ENCODE peak calls at places on chromosomes 6 and 20, in nine cellular contexts. Y, W, M, Q, S, C, N, U and I are unnamed samples.

GRCh38 chr6:45920819-45921511 is 94.7 kb downstream of the CLIC5 start:
- DNase-seq in Y (no peak), W (no peak), M (no peak), Q (no peak), S (no peak), C (no peak), N (no peak), U (no peak), I (no peak)

GRCh38 chr20:32365560-32365959 is 7.4 kb downstream of the ASXL1 start:
- DNase-seq in Y (no peak), W (no peak), M (no peak), Q (no peak), S (no peak), C (no peak), N (no peak), U (no peak), I (no peak)

GRCh38 chr6:134666174-134666573 is 283.7 kb downstream of the ALDH8A1 start:
- DNase-seq in Y (no peak), W (no peak), M (no peak), Q (no peak), S (no peak), C (no peak), N (no peak), U (no peak), I (no peak)

GRCh38 chr20:50129662-50130345 is 16.9 kb upstream of the UBE2V1 start:
- DNase-seq in Y (no peak), W (no peak), M (no peak), Q (no peak), S (no peak), C (no peak), N (no peak), U (no peak), I (no peak)

GRCh38 chr20:14512856-14513255 is 175.4 kb upstream of the FLRT3 start:
- DNase-seq in Y (no peak), W (peak), M (no peak), Q (no peak), S (no peak), C (no peak), N (no peak), U (no peak), I (no peak)

GRCh38 chr20:20887593-20888272 is 175.3 kb upstream of the RALGAPA2 start:
- DNase-seq in Y (no peak), W (no peak), M (no peak), Q (no peak), S (no peak), C (no peak), N (no peak), U (no peak), I (no peak)

GRCh38 chr20:36308986-36309385 is 2.8 kb downstream of the DLGAP4 start:
- DNase-seq in Y (no peak), W (no peak), M (no peak), Q (peak), S (no peak), C (no peak), N (no peak), U (no peak), I (no peak)

GRCh38 chr6:140966676-140967075 is 1166.0 kb upstream of the GJE1 start:
- DNase-seq in Y (no peak), W (no peak), M (no peak), Q (no peak), S (no peak), C (no peak), N (no peak), U (no peak), I (no peak)

GRCh38 chr20:31617432-31618104 is 12.5 kb downstream of the ID1 start:
- DNase-seq in Y (peak), W (no peak), M (no peak), Q (no peak), S (no peak), C (no peak), N (no peak), U (no peak), I (no peak)

GRCh38 chr20:4661191-4661590 is 60.5 kb upstream of the PRND start:
- DNase-seq in Y (peak), W (no peak), M (no peak), Q (no peak), S (no peak), C (peak), N (no peak), U (no peak), I (no peak)

GRCh38 chr6:36099872-36100483 is 30.3 kb upstream of the MAPK13 start:
- DNase-seq in Y (no peak), W (no peak), M (peak), Q (no peak), S (no peak), C (no peak), N (no peak), U (no peak), I (no peak)

GRCh38 chr6:9732056-9732455 is 682.8 kb downstream of the TFAP2A start:
- DNase-seq in Y (no peak), W (no peak), M (no peak), Q (no peak), S (no peak), C (no peak), N (no peak), U (no peak), I (no peak)

GRCh38 chr20:17958326-17959256 is 10.0 kb downstream of the SNX5 start:
- DNase-seq in Y (no peak), W (peak), M (no peak), Q (no peak), S (no peak), C (no peak), N (no peak), U (no peak), I (no peak)

GRCh38 chr20:9600562-9600961 is 86.2 kb downstream of the LAMP5 start:
- DNase-seq in Y (no peak), W (no peak), M (no peak), Q (no peak), S (no peak), C (no peak), N (no peak), U (no peak), I (no peak)

GRCh38 chr6:23302499-23302898 is 733.1 kb downstream of the HDGFL1 start:
- DNase-seq in Y (no peak), W (no peak), M (no peak), Q (no peak), S (no peak), C (no peak), N (no peak), U (no peak), I (no peak)

GRCh38 chr6:83430606-83431544 is at the start of gene ME1:
- DNase-seq in Y (peak), W (peak), M (peak), Q (peak), S (peak), C (peak), N (peak), U (peak), I (peak)

GRCh38 chr20:12638633-12639360 is 370.0 kb upstream of the SPTLC3 start:
- DNase-seq in Y (no peak), W (no peak), M (no peak), Q (no peak), S (no peak), C (no peak), N (no peak), U (no peak), I (no peak)

GRCh38 chr20:6008254-6008653 is 45.6 kb downstream of the LRRN4 start:
- DNase-seq in Y (peak), W (peak), M (peak), Q (no peak), S (no peak), C (peak), N (peak), U (peak), I (peak)

GRCh38 chr6:8087870-8088269 is 14.5 kb downstream of the EEF1E1 start:
- DNase-seq in Y (no peak), W (no peak), M (no peak), Q (no peak), S (no peak), C (no peak), N (no peak), U (no peak), I (no peak)

GRCh38 chr20:43571310-43571709 is 12.5 kb downstream of the SGK2 start:
- DNase-seq in Y (no peak), W (no peak), M (no peak), Q (no peak), S (no peak), C (no peak), N (no peak), U (no peak), I (no peak)

GRCh38 chr6:26553264-26553738 is 15.1 kb downstream of the HMGN4 start:
- DNase-seq in Y (peak), W (peak), M (peak), Q (peak), S (peak), C (peak), N (peak), U (peak), I (peak)

GRCh38 chr6:126886106-126886505 is 232.4 kb upstream of the RSPO3 start:
- DNase-seq in Y (no peak), W (no peak), M (peak), Q (no peak), S (no peak), C (no peak), N (no peak), U (no peak), I (peak)

GRCh38 chr6:168047841-168048723 is 30.9 kb downstream of the FRMD1 start:
- DNase-seq in Y (no peak), W (no peak), M (no peak), Q (no peak), S (no peak), C (no peak), N (no peak), U (no peak), I (no peak)

GRCh38 chr20:24698189-24698588 is 228.8 kb downstream of the SYNDIG1 start:
- DNase-seq in Y (no peak), W (no peak), M (no peak), Q (peak), S (no peak), C (no peak), N (no peak), U (no peak), I (no peak)

GRCh38 chr6:42137192-42137753 is 5.1 kb downstream of the C6orf132 start:
- DNase-seq in Y (no peak), W (peak), M (no peak), Q (no peak), S (no peak), C (peak), N (no peak), U (no peak), I (no peak)

GRCh38 chr6:11271228-11271627 is 38.8 kb upstream of the NEDD9 start:
- DNase-seq in Y (no peak), W (no peak), M (no peak), Q (no peak), S (no peak), C (no peak), N (no peak), U (peak), I (no peak)

GRCh38 chr6:30770592-30770991 is 26.2 kb upstream of the IER3 start:
- DNase-seq in Y (no peak), W (no peak), M (no peak), Q (no peak), S (no peak), C (no peak), N (no peak), U (no peak), I (no peak)

GRCh38 chr20:38754924-38755323 is 6.7 kb downstream of the ACTR5 start:
- DNase-seq in Y (no peak), W (no peak), M (no peak), Q (no peak), S (no peak), C (no peak), N (no peak), U (no peak), I (no peak)

GRCh38 chr20:51014797-51015722 is 7.8 kb downstream of the KCNG1 start:
- DNase-seq in Y (peak), W (peak), M (peak), Q (no peak), S (no peak), C (peak), N (peak), U (no peak), I (peak)

GRCh38 chr6:163148781-163149534 is 265.6 kb upstream of the QKI start:
- DNase-seq in Y (no peak), W (no peak), M (no peak), Q (no peak), S (no peak), C (no peak), N (no peak), U (no peak), I (no peak)

GRCh38 chr6:1767481-1768246 is 157.9 kb downstream of the FOXC1 start:
- DNase-seq in Y (no peak), W (peak), M (peak), Q (no peak), S (peak), C (no peak), N (no peak), U (peak), I (peak)

GRCh38 chr6:3908223-3908622 is 59.0 kb downstream of the FAM50B start:
- DNase-seq in Y (no peak), W (no peak), M (no peak), Q (no peak), S (no peak), C (peak), N (no peak), U (no peak), I (no peak)

GRCh38 chr6:169701218-169701952 is 444 bp downstream of the WDR27 start:
- DNase-seq in Y (no peak), W (no peak), M (no peak), Q (no peak), S (no peak), C (no peak), N (no peak), U (no peak), I (no peak)

GRCh38 chr20:43092689-43093088 is 97.0 kb downstream of the PTPRT start:
- DNase-seq in Y (no peak), W (no peak), M (no peak), Q (no peak), S (no peak), C (no peak), N (no peak), U (no peak), I (no peak)

GRCh38 chr6:69416739-69417138 is 380.1 kb downstream of the LMBRD1 start:
- DNase-seq in Y (no peak), W (no peak), M (peak), Q (no peak), S (no peak), C (no peak), N (peak), U (no peak), I (peak)

GRCh38 chr6:141475269-141475668 is 657.5 kb upstream of the GJE1 start:
- DNase-seq in Y (no peak), W (no peak), M (no peak), Q (no peak), S (no peak), C (no peak), N (no peak), U (no peak), I (no peak)

GRCh38 chr6:137745321-137745720 is 121.7 kb upstream of the TNFAIP3 start:
- DNase-seq in Y (no peak), W (no peak), M (no peak), Q (no peak), S (no peak), C (no peak), N (no peak), U (no peak), I (peak)

GRCh38 chr6:156933201-156934053 is 156.2 kb downstream of the ARID1B start:
- DNase-seq in Y (peak), W (peak), M (no peak), Q (peak), S (no peak), C (peak), N (peak), U (no peak), I (no peak)
- TF ChIP-seq CTCF in Y (no peak), W (no peak), M (no peak), Q (no peak), S (peak), C (no peak), N (no peak), U (no peak), I (no peak)

DNA sequence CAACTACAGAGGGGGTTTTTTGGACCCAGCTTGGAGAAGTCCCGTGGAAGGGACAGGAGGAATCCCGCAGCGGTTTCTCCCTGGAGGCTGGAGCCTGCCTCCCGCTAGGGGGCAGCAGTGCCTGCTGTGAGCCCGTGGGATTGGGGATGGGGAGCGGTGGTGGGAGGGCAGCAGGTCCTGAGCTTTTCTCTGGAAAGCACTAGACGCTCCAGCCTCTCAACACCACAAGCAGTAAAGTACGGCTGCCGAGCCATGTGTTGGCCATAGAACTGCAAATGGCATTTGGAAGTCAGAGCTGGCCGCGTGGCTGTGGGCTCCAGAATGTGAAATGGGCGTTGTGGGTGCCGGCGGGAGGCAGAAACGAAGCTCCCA is 47.8 kb downstream of the GMPR start:
- DNase-seq in Y (peak), W (peak), M (peak), Q (no peak), S (no peak), C (no peak), N (peak), U (no peak), I (peak)
- H3K4me3 ChIP-seq in Y (no peak), W (no peak), M (no peak), Q (no peak), S (no peak), C (no peak), N (no peak), U (no peak), I (peak)

GRCh38 chr6:151763303-151763702 is 44.2 kb upstream of the ESR1 start:
- DNase-seq in Y (no peak), W (no peak), M (peak), Q (no peak), S (no peak), C (no peak), N (no peak), U (no peak), I (peak)
- TF ChIP-seq CTCF in Y (no peak), W (peak), M (peak), Q (peak), S (peak), C (no peak), N (no peak), U (peak), I (no peak)

GRCh38 chr6:32439139-32439538 is 548 bp upstream of the HLA-DRA start:
- DNase-seq in Y (no peak), W (no peak), M (no peak), Q (no peak), S (no peak), C (no peak), N (no peak), U (no peak), I (no peak)
- H3K4me3 ChIP-seq in Y (no peak), W (no peak), M (no peak), Q (no peak), S (no peak), C (no peak), N (no peak), U (no peak), I (no peak)

GRCh38 chr6:148789991-148790390 is 43.2 kb downstream of the UST start:
- DNase-seq in Y (no peak), W (no peak), M (no peak), Q (no peak), S (no peak), C (no peak), N (no peak), U (no peak), I (no peak)

GRCh38 chr6:148790404-148790803 is 43.6 kb downstream of the UST start:
- DNase-seq in Y (no peak), W (no peak), M (no peak), Q (no peak), S (no peak), C (no peak), N (no peak), U (no peak), I (no peak)

GRCh38 chr6:148790817-148791216 is 44.0 kb downstream of the UST start:
- DNase-seq in Y (no peak), W (no peak), M (no peak), Q (no peak), S (no peak), C (no peak), N (no peak), U (no peak), I (no peak)

GRCh38 chr6:148793721-148794120 is 46.9 kb downstream of the UST start:
- DNase-seq in Y (no peak), W (no peak), M (no peak), Q (no peak), S (no peak), C (no peak), N (no peak), U (no peak), I (no peak)

DNA sequence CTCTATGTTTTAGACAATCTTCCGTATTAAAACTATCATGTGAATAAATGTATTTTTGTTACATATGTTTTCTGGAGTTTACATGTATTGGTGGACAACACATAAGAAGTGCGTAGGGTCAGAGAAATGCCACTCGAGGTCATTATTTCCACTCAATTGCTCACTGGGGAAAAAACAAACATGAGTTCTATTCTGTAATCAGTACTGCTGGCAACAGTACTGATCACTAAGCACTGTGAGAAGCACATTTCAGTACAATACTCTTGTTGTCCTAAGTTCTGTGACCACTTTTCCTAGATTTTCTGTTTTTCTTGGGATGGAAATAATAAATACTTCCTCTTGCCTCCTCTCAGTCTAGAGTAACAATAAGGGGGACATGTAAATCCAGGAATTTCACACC is 44.5 kb downstream of the UST start:
- DNase-seq in Y (no peak), W (no peak), M (no peak), Q (no peak), S (no peak), C (no peak), N (no peak), U (no peak), I (no peak)
- TF ChIP-seq CTCF in Y (no peak), W (no peak), M (no peak), Q (no peak), S (no peak), C (no peak), N (no peak), U (no peak), I (no peak)

DNA sequence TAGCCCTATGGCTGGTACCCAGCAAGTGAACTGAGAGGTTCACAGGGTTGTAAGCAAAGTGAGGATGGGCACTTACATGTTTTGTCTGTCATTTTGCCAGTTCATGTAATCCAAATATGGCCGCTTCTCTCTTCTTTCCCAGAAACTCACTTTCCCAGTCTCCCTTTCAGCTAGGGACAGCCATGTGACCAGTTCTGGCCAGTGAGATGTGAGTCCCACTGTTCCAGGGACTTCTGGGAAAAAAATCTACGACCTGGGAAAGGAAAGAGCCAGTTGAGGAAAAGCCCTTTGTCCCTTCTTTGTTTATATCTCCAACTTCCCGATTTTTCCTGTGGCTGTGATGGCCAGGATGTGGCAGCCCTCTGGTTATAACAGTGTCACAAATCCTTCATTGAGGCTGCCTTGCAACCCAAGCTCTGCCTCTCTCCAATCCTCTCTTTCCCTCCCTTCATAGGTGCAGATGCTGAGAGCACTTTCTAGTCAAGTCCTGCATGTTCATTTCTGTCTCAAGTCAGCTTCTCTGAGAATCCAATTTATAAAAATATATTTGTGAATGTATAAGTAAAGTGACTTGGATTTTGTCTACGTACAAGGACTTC is 148.6 kb upstream of the ZFP64 start:
- DNase-seq in Y (peak), W (no peak), M (peak), Q (no peak), S (no peak), C (no peak), N (no peak), U (no peak), I (no peak)
- H3K4me3 ChIP-seq in Y (no peak), W (no peak), M (no peak), Q (no peak), S (no peak), C (no peak), N (no peak), U (no peak), I (no peak)

GRCh38 chr6:165586706-165587105 is 76.3 kb downstream of the PDE10A start:
- DNase-seq in Y (no peak), W (no peak), M (no peak), Q (no peak), S (no peak), C (no peak), N (no peak), U (no peak), I (no peak)

GRCh38 chr6:165584541-165584940 is 78.5 kb downstream of the PDE10A start:
- DNase-seq in Y (no peak), W (no peak), M (no peak), Q (no peak), S (no peak), C (no peak), N (no peak), U (no peak), I (no peak)

GRCh38 chr6:165588515-165588914 is 74.5 kb downstream of the PDE10A start:
- DNase-seq in Y (no peak), W (no peak), M (no peak), Q (no peak), S (no peak), C (no peak), N (no peak), U (no peak), I (no peak)

GRCh38 chr6:165585060-165585459 is 78.0 kb downstream of the PDE10A start:
- DNase-seq in Y (no peak), W (no peak), M (peak), Q (no peak), S (no peak), C (no peak), N (no peak), U (no peak), I (no peak)

GRCh38 chr6:165587206-165587605 is 75.8 kb downstream of the PDE10A start:
- DNase-seq in Y (no peak), W (no peak), M (no peak), Q (no peak), S (no peak), C (no peak), N (no peak), U (no peak), I (no peak)
- TF ChIP-seq CTCF in Y (no peak), W (no peak), M (no peak), Q (no peak), S (no peak), C (no peak), N (no peak), U (no peak), I (no peak)